ENCODE peak calls at places on chromosomes 2 and 18, in four cellular contexts. C, K, N and V are unnamed samples.

GRCh38 chr18:75869197-75869596 is 441.7 kb upstream of the SMIM21 start:
- DNase-seq in C (no peak), K (no peak), N (no peak), V (no peak)

GRCh38 chr2:60880988-60881932 is at the start of gene REL:
- DNase-seq in C (peak), K (peak), N (peak), V (peak)

GRCh38 chr2:175164235-175164634 is 3.8 kb downstream of the ATF2 start:
- DNase-seq in C (no peak), K (no peak), N (no peak), V (no peak)

GRCh38 chr18:79534356-79534755 is 138.6 kb downstream of the NFATC1 start:
- DNase-seq in C (peak), K (no peak), N (no peak), V (no peak)

GRCh38 chr2:83022631-83023210 is 1436.4 kb downstream of the SUCLG1 start:
- DNase-seq in C (no peak), K (no peak), N (no peak), V (no peak)

GRCh38 chr2:7773362-7773973 is 856.3 kb downstream of the RNF144A start:
- DNase-seq in C (no peak), K (no peak), N (no peak), V (no peak)

GRCh38 chr2:14746133-14746532 is 113.6 kb downstream of the LRATD1 start:
- DNase-seq in C (no peak), K (no peak), N (no peak), V (no peak)

GRCh38 chr18:9684901-9685738 is 23.0 kb upstream of the RAB31 start:
- DNase-seq in C (no peak), K (no peak), N (no peak), V (no peak)

GRCh38 chr2:11746376-11746806 is at the start of gene LPIN1:
- DNase-seq in C (peak), K (peak), N (peak), V (no peak)

GRCh38 chr2:136019304-136019703 is 33.9 kb upstream of the DARS1 start:
- DNase-seq in C (no peak), K (no peak), N (no peak), V (no peak)

GRCh38 chr2:209721497-209721896 is 50.1 kb upstream of the UNC80 start:
- DNase-seq in C (no peak), K (no peak), N (no peak), V (no peak)

GRCh38 chr18:24659837-24660720 is 199.6 kb downstream of the HRH4 start:
- DNase-seq in C (no peak), K (peak), N (no peak), V (no peak)

GRCh38 chr2:238169021-238169707 is 10.4 kb downstream of the ERFE start:
- DNase-seq in C (no peak), K (peak), N (peak), V (peak)

GRCh38 chr2:26178746-26179436 is 6.0 kb downstream of the GAREM2 start:
- DNase-seq in C (peak), K (peak), N (no peak), V (no peak)

GRCh38 chr18:25518716-25519053 is 166.7 kb upstream of the ZNF521 start:
- DNase-seq in C (no peak), K (no peak), N (no peak), V (no peak)

GRCh38 chr2:67851946-67852345 is 210.9 kb downstream of the C1D start:
- DNase-seq in C (no peak), K (no peak), N (no peak), V (no peak)

GRCh38 chr2:10814571-10815331 is 2.2 kb upstream of the PDIA6 start:
- DNase-seq in C (no peak), K (no peak), N (no peak), V (no peak)

GRCh38 chr2:136361521-136361920 is 243.6 kb upstream of the CXCR4 start:
- DNase-seq in C (no peak), K (no peak), N (no peak), V (no peak)

GRCh38 chr2:241334813-241335212 is 19.1 kb downstream of the SEPTIN2 start:
- DNase-seq in C (no peak), K (no peak), N (no peak), V (no peak)

GRCh38 chr2:56184500-56184996 is 758 bp downstream of the CCDC85A start:
- DNase-seq in C (peak), K (no peak), N (no peak), V (no peak)

DNA sequence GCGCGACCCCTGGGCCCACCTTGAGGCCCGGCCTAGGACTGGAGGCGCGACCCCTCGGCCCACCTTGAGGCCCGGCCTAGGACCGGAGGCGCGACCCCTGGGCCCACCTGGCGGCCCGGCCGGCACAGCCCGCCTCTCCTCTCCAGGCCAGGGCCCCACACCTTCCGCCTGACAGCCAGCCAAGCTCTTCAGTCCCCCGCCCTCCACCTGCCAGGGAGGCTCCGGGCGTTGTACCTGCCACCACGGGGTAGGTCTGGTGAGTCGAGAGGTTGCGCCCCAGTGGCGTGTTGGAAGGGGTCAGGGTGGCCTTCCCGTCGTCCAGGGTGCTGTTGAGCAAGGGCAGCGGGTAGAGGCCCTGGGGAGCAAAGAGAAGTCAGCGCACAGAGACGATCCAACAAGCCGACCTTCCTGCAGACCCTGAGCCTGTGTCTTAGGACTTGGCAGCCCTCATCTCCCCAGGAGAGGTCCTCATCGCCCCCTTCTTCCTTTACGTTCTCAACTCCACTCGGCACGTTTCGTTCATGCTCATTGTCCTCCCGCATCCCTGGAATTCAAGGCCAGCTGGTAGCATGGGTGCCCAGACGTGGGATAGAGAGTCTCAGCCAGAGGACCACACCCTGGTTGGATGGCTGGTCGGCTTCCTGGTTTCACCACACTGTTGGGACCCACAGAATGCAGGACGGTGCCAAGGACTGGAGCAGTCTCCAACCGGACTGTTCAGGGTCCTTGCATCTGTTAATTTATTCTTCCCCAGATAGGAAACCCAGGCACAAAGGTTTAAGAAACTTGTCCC is 42.2 kb downstream of the PAX8 start:
- DNase-seq in C (no peak), K (no peak), N (no peak), V (no peak)
- TF ChIP-seq CTCF in C (no peak), K (no peak), N (no peak), V (no peak)

GRCh38 chr18:50401334-50401733 is 26.5 kb downstream of the SKA1 start:
- DNase-seq in C (no peak), K (peak), N (no peak), V (no peak)

GRCh38 chr18:50398099-50398498 is 23.3 kb downstream of the SKA1 start:
- DNase-seq in C (no peak), K (no peak), N (no peak), V (no peak)

GRCh38 chr18:50399582-50399981 is 24.7 kb downstream of the SKA1 start:
- DNase-seq in C (no peak), K (no peak), N (no peak), V (no peak)

GRCh38 chr18:50398947-50399346 is 24.1 kb downstream of the SKA1 start:
- DNase-seq in C (no peak), K (no peak), N (no peak), V (no peak)

DNA sequence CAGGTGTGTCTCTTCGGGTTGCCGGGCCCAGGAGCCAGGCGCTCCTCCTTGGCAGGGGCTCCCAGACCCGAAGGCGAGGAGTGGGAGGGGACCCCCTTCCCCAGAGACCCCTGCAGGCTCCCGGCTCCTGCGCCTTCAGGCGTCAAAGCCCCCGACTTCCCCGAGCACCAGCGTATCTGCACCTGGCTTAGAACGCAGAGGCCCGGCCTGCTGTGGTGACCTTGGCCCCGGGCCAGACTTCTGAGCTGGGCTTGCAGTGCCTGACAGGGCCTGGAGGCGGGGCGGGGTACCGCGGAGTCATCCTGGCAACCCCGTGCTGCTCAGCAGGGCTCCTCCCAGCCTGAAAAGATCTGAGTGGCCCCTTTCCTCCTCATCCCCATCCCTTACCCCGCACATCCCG is 27.0 kb downstream of the SKA1 start:
- DNase-seq in C (peak), K (peak), N (no peak), V (no peak)
- TF ChIP-seq CTCF in C (no peak), K (peak), N (no peak), V (no peak)

DNA sequence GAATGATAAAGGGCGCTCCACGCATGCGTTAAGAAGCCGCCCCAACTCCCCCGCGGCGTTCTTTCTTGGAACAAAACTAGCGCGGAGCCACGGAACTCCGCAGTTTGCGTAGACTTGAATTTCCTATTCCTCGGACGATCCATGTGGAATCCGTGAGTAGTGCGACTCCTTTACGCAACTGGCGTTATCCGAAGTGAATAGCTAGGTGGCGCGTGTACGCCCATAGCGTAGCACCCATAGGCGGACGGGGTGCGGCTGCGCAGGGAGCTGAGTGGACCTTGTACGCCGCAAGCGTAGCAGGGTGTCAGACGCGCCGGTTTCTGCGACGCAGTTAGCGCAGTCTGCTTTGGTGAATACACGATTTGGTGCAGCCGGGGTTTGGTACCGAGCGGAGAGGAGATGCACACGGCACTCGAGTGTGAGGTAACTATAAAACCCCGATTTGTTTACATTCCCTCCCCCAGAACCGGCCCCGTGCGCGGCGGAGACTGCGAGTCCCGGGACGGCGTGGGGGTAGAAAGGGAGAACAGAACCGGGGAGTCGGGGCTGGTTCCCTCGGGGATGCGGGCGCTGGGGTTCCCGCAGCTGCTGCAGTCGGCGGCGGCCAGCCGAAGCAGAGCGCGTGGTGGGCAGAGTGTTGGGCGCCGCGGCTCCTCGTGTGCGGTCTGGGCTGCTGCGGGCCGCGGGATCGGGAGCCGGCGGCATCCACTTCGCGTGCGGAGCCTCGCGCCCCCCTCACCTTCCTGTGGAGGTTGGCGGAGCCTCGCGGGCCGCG is at the start of gene SLC39A10:
- DNase-seq in C (peak), K (peak), N (peak), V (peak)
- TF ChIP-seq CTCF in C (no peak), K (peak), N (no peak), V (no peak)

GRCh38 chr18:22559414-22560282 is 141.9 kb upstream of the CTAGE1 start:
- DNase-seq in C (peak), K (peak), N (no peak), V (no peak)
- TF ChIP-seq CTCF in C (no peak), K (peak), N (peak), V (peak)

GRCh38 chr18:58491113-58491696 is 137.7 kb downstream of the ALPK2 start:
- DNase-seq in C (no peak), K (no peak), N (no peak), V (no peak)
- TF ChIP-seq CTCF in C (no peak), K (no peak), N (no peak), V (no peak)

GRCh38 chr2:177767768-177768167 is 304.8 kb downstream of the PDE11A start:
- DNase-seq in C (no peak), K (no peak), N (no peak), V (no peak)

GRCh38 chr2:177771191-177771590 is 301.4 kb downstream of the PDE11A start:
- DNase-seq in C (no peak), K (no peak), N (no peak), V (no peak)

GRCh38 chr2:177778472-177778871 is 294.1 kb downstream of the PDE11A start:
- DNase-seq in C (no peak), K (no peak), N (no peak), V (no peak)

DNA sequence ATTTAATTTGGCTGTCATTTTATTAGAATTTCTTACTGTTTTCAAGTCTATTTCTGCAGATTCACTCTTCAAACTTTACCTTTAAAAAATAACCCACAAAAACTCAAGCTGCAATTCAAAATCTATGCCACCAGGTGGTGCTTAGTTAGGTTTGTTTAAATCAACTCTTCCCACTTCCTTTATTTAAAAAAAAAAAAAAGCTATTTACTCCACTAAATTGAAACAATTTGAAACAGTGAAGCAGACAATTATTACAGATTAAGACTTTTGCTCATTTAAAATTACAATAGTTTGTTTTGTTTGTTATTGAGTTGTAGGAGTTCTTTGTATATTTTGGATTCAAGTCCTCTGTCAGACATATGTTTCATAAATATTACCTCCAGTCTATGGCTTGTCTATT is 300.0 kb downstream of the PDE11A start:
- DNase-seq in C (no peak), K (peak), N (no peak), V (no peak)
- TF ChIP-seq CTCF in C (peak), K (peak), N (peak), V (peak)

DNA sequence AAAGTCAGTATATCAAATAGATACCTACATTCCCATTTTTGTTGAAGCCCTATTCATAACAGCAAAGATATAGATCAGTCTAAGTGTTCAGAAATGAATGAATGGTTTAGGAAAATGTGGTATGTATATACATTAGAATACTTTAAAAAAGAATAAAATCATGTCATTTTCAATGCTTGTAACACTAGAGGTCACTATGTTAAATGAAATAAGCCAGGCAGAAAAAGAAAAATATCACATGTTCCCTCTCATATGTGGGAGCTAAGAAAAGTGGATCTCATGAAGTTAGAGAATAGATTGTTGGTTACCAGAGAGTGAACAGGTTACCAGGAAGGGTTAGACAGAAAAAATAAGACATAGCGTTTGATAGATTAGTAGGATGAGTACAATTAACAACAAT is 1111.0 kb upstream of the SLC39A10 start:
- DNase-seq in C (no peak), K (no peak), N (no peak), V (no peak)
- TF ChIP-seq CTCF in C (no peak), K (peak), N (no peak), V (no peak)

GRCh38 chr18:62802523-62802922 is 87.2 kb downstream of the PHLPP1 start:
- DNase-seq in C (no peak), K (no peak), N (no peak), V (no peak)
- TF ChIP-seq CTCF in C (no peak), K (no peak), N (no peak), V (peak)